ENCODE peak calls at places on chromosomes 3 and 15, in four cellular contexts. I is K562, C is A549, A is HepG2. X is an unnamed sample.

GRCh38 chr3:195106418-195106906 is 164.5 kb downstream of the XXYLT1 start:
- DNase-seq in C (peak), I (peak), A (no peak), X (peak)

GRCh38 chr15:22237891-22238275 is 157.6 kb downstream of the OR4M2 start:
- DNase-seq in C (no peak), A (no peak), I (no peak), X (no peak)

GRCh38 chr3:42815826-42816225 is 6.6 kb downstream of the ACKR2 start:
- DNase-seq in I (no peak), A (no peak), C (no peak), X (no peak)

GRCh38 chr15:69973102-69973714 is 124.5 kb downstream of the TLE3 start:
- DNase-seq in I (no peak), A (peak), C (peak), X (peak)

GRCh38 chr3:33278106-33278672 is 947 bp downstream of the FBXL2 start:
- DNase-seq in A (no peak), I (no peak), C (peak), X (no peak)

GRCh38 chr3:46266598-46266997 is 24.3 kb downstream of the CCR3 start:
- DNase-seq in C (no peak), I (no peak), A (no peak), X (no peak)

GRCh38 chr3:101362408-101362807 is 42.0 kb upstream of the IMPG2 start:
- DNase-seq in A (no peak), C (no peak), I (no peak), X (no peak)

GRCh38 chr15:64619880-64620839 is 155.2 kb downstream of the RBPMS2 start:
- DNase-seq in A (no peak), I (no peak), C (peak), X (peak)

GRCh38 chr3:184658223-184658860 is 53.5 kb downstream of the MAGEF1 start:
- DNase-seq in A (no peak), I (no peak), C (no peak), X (no peak)

DNA sequence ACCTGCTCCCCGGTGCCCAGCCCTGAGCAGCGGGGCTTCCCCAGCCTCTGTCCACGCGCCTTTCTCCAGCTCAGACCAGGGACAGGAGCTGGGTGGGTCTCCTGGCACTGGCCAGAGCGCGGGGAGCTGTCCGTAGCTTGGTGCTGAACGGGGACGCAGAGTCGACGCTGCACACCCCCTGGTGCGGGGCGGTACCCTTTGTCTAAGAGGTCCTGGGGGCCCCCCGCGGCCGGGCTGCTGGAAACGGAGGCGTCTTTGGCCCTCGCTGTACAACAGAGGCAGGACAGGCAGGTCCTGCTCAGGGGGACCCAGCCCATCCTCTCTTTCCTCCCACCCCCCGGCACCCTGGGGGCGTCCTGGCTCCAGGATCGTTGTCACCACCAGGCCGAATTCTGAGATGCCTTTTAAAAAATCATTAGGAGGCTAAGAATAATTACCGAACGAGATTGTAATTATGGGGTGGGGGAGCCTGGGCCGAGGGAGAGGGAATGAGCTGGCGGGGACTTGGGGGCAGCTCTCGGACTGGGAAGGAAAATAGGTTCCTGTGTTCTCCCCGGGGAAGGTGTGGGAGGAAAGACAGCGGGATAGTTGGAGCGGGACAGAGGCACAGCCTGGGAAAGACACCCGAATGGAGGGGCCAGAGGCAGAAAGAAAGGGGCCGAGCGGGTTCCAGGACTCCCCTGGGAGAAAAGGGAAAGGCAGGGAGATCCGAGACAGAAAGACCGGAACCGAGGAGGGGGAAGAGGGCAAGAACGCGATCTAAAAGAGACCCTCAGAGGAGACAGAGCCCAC is 4.1 kb upstream of the SKOR1 start:
- DNase-seq in I (peak), C (no peak), A (peak), X (peak)
- TF ChIP-seq MAZ in I (no peak), C (no peak), A (no peak), X (no peak)

GRCh38 chr15:61839541-61839940 is 220.7 kb downstream of the VPS13C start:
- DNase-seq in C (no peak), A (no peak), I (no peak), X (peak)
- TF ChIP-seq BHLHE40 in C (no peak), A (no peak), I (no peak), X (no peak)

GRCh38 chr15:101162701-101163483 is 89.0 kb downstream of the CHSY1 start:
- DNase-seq in C (no peak), A (no peak), I (no peak), X (no peak)

GRCh38 chr15:101159936-101160770 is 91.7 kb downstream of the CHSY1 start:
- DNase-seq in C (no peak), A (no peak), I (no peak), X (no peak)

GRCh38 chr15:101158166-101159095 is 93.4 kb downstream of the CHSY1 start:
- DNase-seq in I (no peak), C (no peak), A (no peak), X (no peak)

GRCh38 chr15:101159096-101159935 is 92.5 kb downstream of the CHSY1 start:
- DNase-seq in I (no peak), C (no peak), A (no peak), X (no peak)

DNA sequence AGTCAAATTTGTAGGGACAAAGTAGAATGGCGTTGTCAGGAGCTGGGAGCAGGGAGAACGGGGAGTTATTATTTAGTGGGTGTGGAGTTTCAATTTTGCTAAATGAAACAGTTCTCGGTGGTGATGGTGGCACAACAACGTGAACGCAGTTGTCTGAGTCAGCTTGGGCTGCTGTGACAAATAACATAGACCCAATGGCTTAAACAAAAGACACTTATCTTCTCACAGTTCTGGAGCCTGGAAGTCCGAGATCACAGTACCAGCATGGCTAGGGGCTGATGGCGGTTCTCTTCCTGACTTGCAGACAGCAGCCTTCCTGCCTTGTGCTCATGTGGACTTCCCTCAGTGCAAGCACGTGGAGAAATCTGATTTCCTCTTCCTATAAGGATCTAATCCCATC is 90.2 kb downstream of the CHSY1 start:
- DNase-seq in I (no peak), C (no peak), A (no peak), X (no peak)
- TF ChIP-seq SMC3 in I (no peak), C (no peak), A (no peak), X (no peak)

GRCh38 chr3:115286529-115287197 is 139.6 kb upstream of the ZBTB20 start:
- DNase-seq in I (no peak), A (no peak), C (no peak), X (no peak)
- TF ChIP-seq MAZ in I (no peak), A (no peak), C (no peak), X (no peak)

X was measured in IMR-90.